ENCODE peak calls at places on chromosomes 5 and 9, in eight cellular contexts. V is T-helper 2 cell; I is ACHN; K is GM13977; E is stimulated activated CD4-positive, alpha-beta T cell treated with anti-CD3 and anti-CD28 coated beads, Interleukin-2, amount 100 ng/mL, for 24 hours; Y is left ventricle myocardium inferior; G is stimulated activated CD8-positive, alpha-beta memory T cell treated with anti-CD3 and anti-CD28 coated beads, Interleukin-15, amount 100 ng/mL, for 24 hours; F is sciatic nerve. W is an unnamed sample.

GRCh38 chr9:134320916-134321570 is 5.2 kb upstream of the RXRA start:
- DNase-seq in F (peak; percentile 63), I (no peak), E (no peak), Y (peak; percentile 52), K (no peak), V (no peak), G (no peak), W (peak; percentile 34)

GRCh38 chr5:67208403-67208802 is 11.8 kb upstream of the CD180 start:
- DNase-seq in V (no peak), G (no peak), Y (no peak), F (no peak), E (no peak), I (no peak), K (no peak), W (no peak)

GRCh38 chr9:33748633-33749304 is 46.6 kb upstream of the PRSS3 start:
- DNase-seq in E (peak; percentile 22), V (no peak), I (no peak), G (no peak), F (no peak), K (no peak), Y (no peak), W (no peak)

GRCh38 chr9:135531096-135531495 is 9.9 kb downstream of the LCN1 start:
- DNase-seq in V (no peak), Y (no peak), F (peak; percentile 26), E (no peak), I (no peak), K (no peak), G (no peak), W (no peak)

GRCh38 chr9:133234577-133235322 is 25.7 kb upstream of the OBP2B start:
- DNase-seq in Y (no peak), I (no peak), E (no peak), F (no peak), K (no peak), G (no peak), V (no peak), W (peak; percentile 1)

GRCh38 chr9:86802900-86803673 is 144.2 kb downstream of the GAS1 start:
- DNase-seq in F (no peak), K (no peak), G (no peak), V (no peak), I (no peak), E (no peak), Y (no peak), W (no peak)

GRCh38 chr9:78778843-78779486 is 482.0 kb downstream of the PSAT1 start:
- DNase-seq in V (no peak), F (no peak), Y (no peak), I (peak; percentile 38), E (no peak), K (no peak), G (no peak), W (no peak)

GRCh38 chr5:57316798-57317327 is 143.0 kb downstream of the GPBP1 start:
- DNase-seq in F (no peak), Y (no peak), E (no peak), K (peak; percentile 12), V (no peak), G (no peak), I (peak; percentile 25), W (peak; percentile 37)

GRCh38 chr9:776086-776485 is 65.4 kb upstream of the DMRT1 start:
- DNase-seq in K (no peak), F (no peak), I (no peak), E (no peak), V (no peak), G (no peak), Y (no peak), W (no peak)

GRCh38 chr5:132086277-132086794 is 12.7 kb downstream of the CSF2 start:
- DNase-seq in Y (peak; percentile 74), G (no peak), E (no peak), I (peak; percentile 78), F (no peak), K (no peak), V (no peak), W (no peak)

GRCh38 chr5:159509002-159509660 is 178.8 kb upstream of the IL12B start:
- DNase-seq in K (no peak), Y (no peak), E (no peak), V (no peak), I (no peak), F (no peak), G (no peak), W (no peak)

GRCh38 chr5:1228121-1228520 is 2.9 kb downstream of the SLC6A18 start:
- DNase-seq in K (no peak), V (no peak), Y (no peak), F (no peak), G (no peak), I (no peak), E (no peak), W (no peak)

GRCh38 chr5:154793599-154794524 is 38.7 kb downstream of the LARP1 start:
- DNase-seq in E (no peak), F (peak; percentile 55), K (no peak), V (no peak), Y (no peak), I (no peak), G (no peak), W (no peak)

GRCh38 chr5:98785244-98785643 is 11.8 kb downstream of the RGMB start:
- DNase-seq in G (no peak), V (no peak), E (no peak), I (no peak), Y (no peak), K (no peak), F (no peak), W (no peak)

GRCh38 chr9:36091028-36091953 is 45.2 kb upstream of the GLIPR2 start:
- DNase-seq in G (no peak), E (no peak), K (no peak), I (peak; percentile 83), F (no peak), Y (no peak), V (no peak), W (peak; percentile 87)

GRCh38 chr9:127417130-127418036 is 6.8 kb upstream of the ZNF79 start:
- DNase-seq in K (no peak), G (no peak), E (no peak), V (no peak), Y (no peak), F (no peak), I (no peak), W (no peak)

GRCh38 chr9:127853312-127854168 is 918 bp downstream of the ENG start:
- DNase-seq in E (peak; percentile 29), Y (no peak), G (no peak), K (no peak), F (no peak), V (no peak), I (no peak), W (no peak)

GRCh38 chr5:96714951-96715451 is 52.8 kb downstream of the CAST start:
- DNase-seq in V (no peak), F (no peak), E (peak; percentile 24), G (no peak), K (no peak), Y (no peak), I (peak; percentile 63), W (no peak)

GRCh38 chr9:133260334-133261102 is 14.5 kb downstream of the ABO start:
- DNase-seq in F (no peak), K (no peak), G (no peak), Y (no peak), V (no peak), I (no peak), E (no peak), W (no peak)

GRCh38 chr5:134577022-134577795 is 51.7 kb downstream of the JADE2 start:
- DNase-seq in E (no peak), Y (no peak), K (no peak), F (no peak), I (peak; percentile 74), V (no peak), G (no peak), W (peak; percentile 23)

GRCh38 chr9:128251701-128252100 is 24.1 kb downstream of the GOLGA2 start:
- DNase-seq in V (no peak), E (no peak), Y (no peak), F (no peak), I (no peak), K (no peak), G (no peak), W (no peak)

GRCh38 chr5:135015942-135016341 is 18.1 kb downstream of the PITX1 start:
- DNase-seq in G (no peak), E (no peak), V (no peak), K (no peak), F (peak; percentile 12), Y (no peak), I (no peak), W (no peak)

GRCh38 chr5:149125386-149125891 is 15.9 kb upstream of the ABLIM3 start:
- DNase-seq in V (no peak), G (no peak), K (no peak), Y (no peak), E (no peak), F (no peak), I (no peak), W (no peak)

GRCh38 chr9:96514108-96514824 is 64.3 kb downstream of the HABP4 start:
- DNase-seq in E (no peak), V (no peak), I (no peak), G (no peak), K (no peak), F (no peak), Y (no peak), W (no peak)